ENCODE peak calls at places on chromosomes 7 and 10, in six cellular contexts. One of them, this sample, is unnamed.

GRCh38 chr10:100896876-100897461 is 15.8 kb upstream of the SLF2 start:
- DNase-seq in choroid plexus epithelial cell: no peak
- DNase-seq in GM03348: no peak
- DNase-seq in NCI-H2171: no peak
- DNase-seq in AG04449: no peak
- DNase-seq in endothelial cell: no peak
- DNase-seq in this sample: no peak

GRCh38 chr7:21066221-21066620 is 279.5 kb upstream of the SP8 start:
- DNase-seq in choroid plexus epithelial cell: no peak
- DNase-seq in GM03348: no peak
- DNase-seq in NCI-H2171: no peak
- DNase-seq in AG04449: no peak
- DNase-seq in endothelial cell: no peak
- DNase-seq in this sample: no peak

GRCh38 chr10:1159131-1160061 is 103.2 kb downstream of the WDR37 start:
- DNase-seq in choroid plexus epithelial cell: peak; percentile 67
- DNase-seq in GM03348: no peak
- DNase-seq in NCI-H2171: no peak
- DNase-seq in AG04449: no peak
- DNase-seq in endothelial cell: no peak
- DNase-seq in this sample: no peak

GRCh38 chr7:874036-874749 is 2.2 kb upstream of the GET4 start:
- DNase-seq in choroid plexus epithelial cell: peak; percentile 31
- DNase-seq in GM03348: no peak
- DNase-seq in NCI-H2171: no peak
- DNase-seq in AG04449: no peak
- DNase-seq in endothelial cell: no peak
- DNase-seq in this sample: no peak

GRCh38 chr7:149732111-149732561 is 41.3 kb downstream of the ZNF467 start:
- DNase-seq in choroid plexus epithelial cell: no peak
- DNase-seq in GM03348: no peak
- DNase-seq in NCI-H2171: no peak
- DNase-seq in AG04449: no peak
- DNase-seq in endothelial cell: no peak
- DNase-seq in this sample: no peak

GRCh38 chr10:23151071-23151470 is 41.0 kb upstream of the PTF1A start:
- DNase-seq in choroid plexus epithelial cell: no peak
- DNase-seq in GM03348: no peak
- DNase-seq in NCI-H2171: no peak
- DNase-seq in AG04449: no peak
- DNase-seq in endothelial cell: no peak
- DNase-seq in this sample: no peak

GRCh38 chr10:127715782-127716378 is 21.1 kb upstream of the FOXI2 start:
- DNase-seq in choroid plexus epithelial cell: peak; percentile 53
- DNase-seq in GM03348: peak; percentile 28
- DNase-seq in NCI-H2171: no peak
- DNase-seq in AG04449: no peak
- DNase-seq in endothelial cell: no peak
- DNase-seq in this sample: no peak

GRCh38 chr10:34024708-34025425 is 690.4 kb upstream of the NRP1 start:
- DNase-seq in choroid plexus epithelial cell: peak; percentile 50
- DNase-seq in GM03348: peak; percentile 22
- DNase-seq in NCI-H2171: no peak
- DNase-seq in AG04449: no peak
- DNase-seq in endothelial cell: peak; percentile 31
- DNase-seq in this sample: no peak

GRCh38 chr10:113496124-113496523 is 56.7 kb upstream of the HABP2 start:
- DNase-seq in choroid plexus epithelial cell: no peak
- DNase-seq in GM03348: peak; percentile 69
- DNase-seq in NCI-H2171: no peak
- DNase-seq in AG04449: no peak
- DNase-seq in endothelial cell: no peak
- DNase-seq in this sample: no peak

GRCh38 chr10:125772864-125773180 is 2.8 kb downstream of the MMP21 start:
- DNase-seq in choroid plexus epithelial cell: no peak
- DNase-seq in GM03348: no peak
- DNase-seq in NCI-H2171: no peak
- DNase-seq in AG04449: no peak
- DNase-seq in endothelial cell: no peak
- DNase-seq in this sample: no peak

GRCh38 chr10:34397324-34397723 is 417.8 kb downstream of the PARD3 start:
- DNase-seq in choroid plexus epithelial cell: peak; percentile 73
- DNase-seq in GM03348: peak; percentile 31
- DNase-seq in NCI-H2171: no peak
- DNase-seq in AG04449: peak; percentile 26
- DNase-seq in endothelial cell: no peak
- DNase-seq in this sample: no peak

GRCh38 chr7:55309040-55309991 is 55.8 kb upstream of the LANCL2 start:
- DNase-seq in choroid plexus epithelial cell: no peak
- DNase-seq in GM03348: no peak
- DNase-seq in NCI-H2171: no peak
- DNase-seq in AG04449: no peak
- DNase-seq in endothelial cell: no peak
- DNase-seq in this sample: no peak